ENCODE peak calls at places on chromosomes 4 and X, in six cellular contexts. H is glutamatergic neuron; I is fibroblast of the conjunctiva; W is epithelial cell of prostate; J is activated CD4-positive, alpha-beta T cell treated with anti-CD3 and anti-CD28 coated beads for 1 hour; T is NCI-H1105. V is an unnamed sample.

GRCh38 chr4:16224264-16224663 is 2.0 kb downstream of the TAPT1 start:
- DNase-seq in H (no peak), I (no peak), W (no peak), J (no peak), T (no peak), V (no peak)

GRCh38 chrX:29699214-29699613 is 516.1 kb upstream of the MAGEB2 start:
- DNase-seq in H (no peak), I (no peak), W (no peak), J (no peak), T (no peak), V (no peak)

GRCh38 chr4:107862658-107863057 is 37.9 kb downstream of the SGMS2 start:
- DNase-seq in H (no peak), I (peak; percentile 59), W (peak; percentile 95), J (no peak), T (no peak), V (no peak)

GRCh38 chr4:136861081-136861480 is 671.2 kb downstream of the PCDH18 start:
- DNase-seq in H (no peak), I (no peak), W (no peak), J (no peak), T (no peak), V (no peak)

GRCh38 chr4:110611968-110612447 is 10.9 kb downstream of the PITX2 start:
- DNase-seq in H (no peak), I (no peak), W (no peak), J (no peak), T (no peak), V (no peak)

GRCh38 chr4:56505269-56506109 is at the start of gene ARL9:
- DNase-seq in H (peak; percentile 56), I (peak; percentile 20), W (no peak), J (peak; percentile 53), T (peak; percentile 0), V (peak; percentile 52)

GRCh38 chr4:153518001-153518400 is 51.8 kb downstream of the TMEM131L start:
- DNase-seq in H (no peak), I (no peak), W (no peak), J (no peak), T (no peak), V (no peak)

GRCh38 chrX:41923257-41923924 is at the start of gene CASK:
- DNase-seq in H (peak; percentile 94), I (peak; percentile 84), W (peak; percentile 39), J (peak; percentile 86), T (peak; percentile 80), V (peak; percentile 78)

GRCh38 chr4:175453456-175453855 is 358.6 kb downstream of the GPM6A start:
- DNase-seq in H (no peak), I (no peak), W (no peak), J (no peak), T (no peak), V (no peak)

GRCh38 chr4:20418865-20419451 is 167.3 kb downstream of the SLIT2 start:
- DNase-seq in H (no peak), I (peak; percentile 69), W (peak; percentile 20), J (no peak), T (no peak), V (no peak)

GRCh38 chr4:5962416-5962815 is 55.8 kb downstream of the C4orf50 start:
- DNase-seq in H (peak; percentile 71), I (no peak), W (no peak), J (no peak), T (no peak), V (no peak)

GRCh38 chr4:169399976-169400767 is 129.4 kb upstream of the SH3RF1 start:
- DNase-seq in H (no peak), I (no peak), W (no peak), J (no peak), T (no peak), V (no peak)

GRCh38 chr4:89876548-89876947 is 18.1 kb upstream of the MMRN1 start:
- DNase-seq in H (no peak), I (no peak), W (no peak), J (no peak), T (no peak), V (no peak)

GRCh38 chr4:88522702-88523324 is 763 bp downstream of the PYURF start:
- DNase-seq in H (peak; percentile 36), I (no peak), W (no peak), J (no peak), T (no peak), V (peak; percentile 19)

GRCh38 chr4:39357002-39357401 is 9.2 kb downstream of the RFC1 start:
- DNase-seq in H (no peak), I (no peak), W (no peak), J (no peak), T (no peak), V (no peak)

GRCh38 chr4:128796934-128797333 is 12.6 kb upstream of the JADE1 start:
- DNase-seq in H (no peak), I (no peak), W (peak; percentile 50), J (no peak), T (no peak), V (no peak)

GRCh38 chr4:3520796-3521600 is 11.2 kb downstream of the LRPAP1 start:
- DNase-seq in H (no peak), I (no peak), W (no peak), J (no peak), T (no peak), V (no peak)

V was measured in activated B cell treated with CpG ODN at 0.5 μM for 24 hours.